ENCODE peak calls at places on chromosomes 7 and 10, in nine cellular contexts. One of them, this sample, is unnamed.

GRCh38 chr10:124477614-124478363 is 16.2 kb downstream of the LHPP start:
- DNase-seq in fibroblast of the aortic adventitia: no peak
- DNase-seq in epithelial cell of esophagus: peak
- DNase-seq in AG09309: no peak
- DNase-seq in NT2/D1: peak
- DNase-seq in fibroblast of pulmonary artery: no peak
- DNase-seq in IMR-90: no peak
- DNase-seq in cardiac muscle cell: no peak
- DNase-seq in heart left ventricle: no peak
- DNase-seq in this sample: no peak

GRCh38 chr10:680745-681144 is 8.7 kb downstream of the DIP2C start:
- DNase-seq in IMR-90: no peak
- DNase-seq in heart left ventricle: no peak
- DNase-seq in fibroblast of pulmonary artery: no peak
- DNase-seq in fibroblast of the aortic adventitia: no peak
- DNase-seq in epithelial cell of esophagus: no peak
- DNase-seq in cardiac muscle cell: no peak
- DNase-seq in NT2/D1: no peak
- DNase-seq in AG09309: no peak
- DNase-seq in this sample: no peak

GRCh38 chr7:93359520-93360198 is 127.5 kb downstream of the VPS50 start:
- DNase-seq in epithelial cell of esophagus: no peak
- DNase-seq in heart left ventricle: no peak
- DNase-seq in IMR-90: no peak
- DNase-seq in fibroblast of the aortic adventitia: no peak
- DNase-seq in AG09309: no peak
- DNase-seq in NT2/D1: no peak
- DNase-seq in cardiac muscle cell: no peak
- DNase-seq in fibroblast of pulmonary artery: no peak
- DNase-seq in this sample: no peak

GRCh38 chr7:140454657-140455015 is 24.7 kb downstream of the MKRN1 start:
- DNase-seq in AG09309: no peak
- DNase-seq in fibroblast of the aortic adventitia: no peak
- DNase-seq in epithelial cell of esophagus: no peak
- DNase-seq in NT2/D1: no peak
- DNase-seq in fibroblast of pulmonary artery: no peak
- DNase-seq in IMR-90: no peak
- DNase-seq in cardiac muscle cell: no peak
- DNase-seq in heart left ventricle: no peak
- DNase-seq in this sample: no peak

GRCh38 chr7:128450409-128450808 is 5.3 kb upstream of the HILPDA start:
- DNase-seq in cardiac muscle cell: peak
- DNase-seq in NT2/D1: no peak
- DNase-seq in fibroblast of pulmonary artery: no peak
- DNase-seq in fibroblast of the aortic adventitia: peak
- DNase-seq in heart left ventricle: no peak
- DNase-seq in epithelial cell of esophagus: no peak
- DNase-seq in IMR-90: no peak
- DNase-seq in AG09309: no peak
- DNase-seq in this sample: no peak

GRCh38 chr7:2504128-2504817 is 15.3 kb upstream of the LFNG start:
- DNase-seq in IMR-90: no peak
- DNase-seq in heart left ventricle: no peak
- DNase-seq in epithelial cell of esophagus: no peak
- DNase-seq in NT2/D1: no peak
- DNase-seq in fibroblast of the aortic adventitia: no peak
- DNase-seq in cardiac muscle cell: no peak
- DNase-seq in AG09309: no peak
- DNase-seq in fibroblast of pulmonary artery: no peak
- DNase-seq in this sample: no peak

GRCh38 chr7:34739651-34740300 is 81.8 kb downstream of the NPSR1 start:
- DNase-seq in fibroblast of the aortic adventitia: no peak
- DNase-seq in NT2/D1: no peak
- DNase-seq in IMR-90: no peak
- DNase-seq in fibroblast of pulmonary artery: no peak
- DNase-seq in cardiac muscle cell: no peak
- DNase-seq in AG09309: no peak
- DNase-seq in heart left ventricle: no peak
- DNase-seq in epithelial cell of esophagus: no peak
- DNase-seq in this sample: no peak

GRCh38 chr10:49562893-49563292 is 24.0 kb upstream of the ERCC6 start:
- DNase-seq in fibroblast of the aortic adventitia: peak
- DNase-seq in NT2/D1: no peak
- DNase-seq in fibroblast of pulmonary artery: no peak
- DNase-seq in IMR-90: peak
- DNase-seq in cardiac muscle cell: peak
- DNase-seq in AG09309: no peak
- DNase-seq in heart left ventricle: no peak
- DNase-seq in epithelial cell of esophagus: no peak
- DNase-seq in this sample: no peak

GRCh38 chr7:133695976-133696531 is 431.1 kb upstream of the LRGUK start:
- DNase-seq in fibroblast of pulmonary artery: no peak
- DNase-seq in cardiac muscle cell: no peak
- DNase-seq in AG09309: no peak
- DNase-seq in epithelial cell of esophagus: no peak
- DNase-seq in IMR-90: no peak
- DNase-seq in heart left ventricle: no peak
- DNase-seq in fibroblast of the aortic adventitia: no peak
- DNase-seq in NT2/D1: no peak
- DNase-seq in this sample: no peak

GRCh38 chr7:39589323-39590111 is 23.3 kb downstream of the YAE1 start:
- DNase-seq in AG09309: peak
- DNase-seq in heart left ventricle: peak
- DNase-seq in NT2/D1: peak
- DNase-seq in epithelial cell of esophagus: peak
- DNase-seq in IMR-90: peak
- DNase-seq in fibroblast of pulmonary artery: peak
- DNase-seq in cardiac muscle cell: peak
- DNase-seq in fibroblast of the aortic adventitia: peak
- DNase-seq in this sample: no peak

GRCh38 chr7:105648561-105649401 is 67.5 kb upstream of the EFCAB10 start:
- DNase-seq in epithelial cell of esophagus: peak
- DNase-seq in cardiac muscle cell: no peak
- DNase-seq in AG09309: no peak
- DNase-seq in IMR-90: no peak
- DNase-seq in fibroblast of the aortic adventitia: no peak
- DNase-seq in NT2/D1: no peak
- DNase-seq in fibroblast of pulmonary artery: no peak
- DNase-seq in heart left ventricle: no peak
- DNase-seq in this sample: no peak

GRCh38 chr10:114375082-114375481 is 29.2 kb downstream of the AFAP1L2 start:
- DNase-seq in fibroblast of pulmonary artery: peak
- DNase-seq in fibroblast of the aortic adventitia: no peak
- DNase-seq in epithelial cell of esophagus: peak
- DNase-seq in AG09309: no peak
- DNase-seq in heart left ventricle: no peak
- DNase-seq in IMR-90: peak
- DNase-seq in NT2/D1: no peak
- DNase-seq in cardiac muscle cell: peak
- DNase-seq in this sample: no peak

GRCh38 chr10:133442191-133442966 is 11.4 kb upstream of the SCART1 start:
- DNase-seq in fibroblast of pulmonary artery: no peak
- DNase-seq in IMR-90: no peak
- DNase-seq in epithelial cell of esophagus: no peak
- DNase-seq in NT2/D1: no peak
- DNase-seq in fibroblast of the aortic adventitia: no peak
- DNase-seq in cardiac muscle cell: no peak
- DNase-seq in AG09309: no peak
- DNase-seq in heart left ventricle: no peak
- DNase-seq in this sample: no peak

GRCh38 chr7:29315302-29316270 is 121.0 kb downstream of the CHN2 start:
- DNase-seq in IMR-90: no peak
- DNase-seq in epithelial cell of esophagus: no peak
- DNase-seq in AG09309: no peak
- DNase-seq in NT2/D1: no peak
- DNase-seq in cardiac muscle cell: no peak
- DNase-seq in heart left ventricle: no peak
- DNase-seq in fibroblast of the aortic adventitia: no peak
- DNase-seq in fibroblast of pulmonary artery: no peak
- DNase-seq in this sample: no peak

GRCh38 chr10:3106908-3107425 is 39.6 kb downstream of the PFKP start:
- DNase-seq in AG09309: peak
- DNase-seq in fibroblast of the aortic adventitia: no peak
- DNase-seq in IMR-90: no peak
- DNase-seq in heart left ventricle: peak
- DNase-seq in fibroblast of pulmonary artery: peak
- DNase-seq in cardiac muscle cell: peak
- DNase-seq in epithelial cell of esophagus: peak
- DNase-seq in NT2/D1: no peak
- DNase-seq in this sample: no peak
- H3K4me3 ChIP-seq in AG09309: no peak
- H3K4me3 ChIP-seq in fibroblast of the aortic adventitia: peak
- H3K4me3 ChIP-seq in IMR-90: no peak
- H3K4me3 ChIP-seq in heart left ventricle: no peak
- H3K4me3 ChIP-seq in fibroblast of pulmonary artery: no peak
- H3K4me3 ChIP-seq in cardiac muscle cell: no peak
- H3K4me3 ChIP-seq in epithelial cell of esophagus: no peak
- H3K4me3 ChIP-seq in NT2/D1: no peak
- H3K4me3 ChIP-seq in this sample: peak

GRCh38 chr10:22006379-22006884 is 2.9 kb upstream of the DNAJC1 start:
- DNase-seq in NT2/D1: no peak
- DNase-seq in AG09309: no peak
- DNase-seq in cardiac muscle cell: no peak
- DNase-seq in fibroblast of the aortic adventitia: no peak
- DNase-seq in IMR-90: no peak
- DNase-seq in epithelial cell of esophagus: no peak
- DNase-seq in heart left ventricle: no peak
- DNase-seq in fibroblast of pulmonary artery: no peak
- DNase-seq in this sample: no peak

GRCh38 chr10:22005763-22006162 is 2.2 kb upstream of the DNAJC1 start:
- DNase-seq in NT2/D1: no peak
- DNase-seq in heart left ventricle: no peak
- DNase-seq in cardiac muscle cell: no peak
- DNase-seq in fibroblast of pulmonary artery: no peak
- DNase-seq in IMR-90: no peak
- DNase-seq in fibroblast of the aortic adventitia: no peak
- DNase-seq in epithelial cell of esophagus: no peak
- DNase-seq in AG09309: no peak
- DNase-seq in this sample: no peak

GRCh38 chr10:22016046-22016705 is 12.6 kb upstream of the DNAJC1 start:
- DNase-seq in epithelial cell of esophagus: peak
- DNase-seq in fibroblast of pulmonary artery: no peak
- DNase-seq in fibroblast of the aortic adventitia: peak
- DNase-seq in AG09309: no peak
- DNase-seq in NT2/D1: no peak
- DNase-seq in heart left ventricle: no peak
- DNase-seq in cardiac muscle cell: peak
- DNase-seq in IMR-90: no peak
- DNase-seq in this sample: no peak

GRCh38 chr10:22010973-22011408 is 7.5 kb upstream of the DNAJC1 start:
- DNase-seq in heart left ventricle: no peak
- DNase-seq in AG09309: no peak
- DNase-seq in epithelial cell of esophagus: no peak
- DNase-seq in cardiac muscle cell: peak
- DNase-seq in fibroblast of the aortic adventitia: peak
- DNase-seq in fibroblast of pulmonary artery: peak
- DNase-seq in NT2/D1: no peak
- DNase-seq in IMR-90: peak
- DNase-seq in this sample: no peak
- H3K4me3 ChIP-seq in heart left ventricle: no peak
- H3K4me3 ChIP-seq in AG09309: no peak
- H3K4me3 ChIP-seq in epithelial cell of esophagus: no peak
- H3K4me3 ChIP-seq in cardiac muscle cell: no peak
- H3K4me3 ChIP-seq in fibroblast of the aortic adventitia: no peak
- H3K4me3 ChIP-seq in fibroblast of pulmonary artery: no peak
- H3K4me3 ChIP-seq in NT2/D1: no peak
- H3K4me3 ChIP-seq in IMR-90: no peak
- H3K4me3 ChIP-seq in this sample: no peak

DNA sequence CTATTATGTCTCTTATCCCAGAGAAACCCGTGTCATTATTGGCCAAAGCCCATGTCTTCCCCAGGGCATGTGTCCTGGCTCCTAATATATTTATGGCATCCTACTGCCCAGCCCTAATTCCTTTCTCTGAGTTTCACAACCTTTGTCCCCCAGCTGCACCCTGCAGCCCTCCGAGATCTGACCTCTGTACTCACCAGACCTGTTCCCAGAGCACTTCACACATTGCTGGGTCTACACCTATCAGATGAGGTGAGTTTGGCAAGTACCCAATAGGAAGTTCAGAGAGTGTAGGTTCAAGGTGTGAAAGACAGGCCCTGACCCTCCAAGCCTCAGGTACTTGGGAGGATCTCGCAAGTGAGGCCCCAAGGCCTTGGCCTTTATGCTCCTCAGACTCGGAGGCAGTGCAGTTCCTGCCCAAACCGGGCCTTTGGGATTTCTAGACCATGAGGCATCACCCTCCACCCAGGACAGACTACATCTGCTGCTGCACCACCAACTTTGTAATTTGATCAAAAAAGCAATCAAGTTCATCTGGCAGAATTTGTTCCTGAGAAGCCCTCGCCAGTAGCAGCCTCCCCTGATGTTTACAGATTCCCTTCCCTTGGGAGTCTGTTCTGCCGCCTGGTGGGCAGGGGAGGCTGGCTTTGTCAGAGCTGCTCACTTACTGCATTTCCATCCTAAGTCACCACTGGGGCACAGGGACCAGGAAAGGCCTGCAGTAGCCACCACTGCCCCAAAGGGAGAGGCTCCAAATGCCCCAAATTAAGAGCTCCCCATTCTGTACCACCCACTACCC is 2.2 kb downstream of the CAMK2G start:
- DNase-seq in IMR-90: peak
- DNase-seq in heart left ventricle: no peak
- DNase-seq in AG09309: no peak
- DNase-seq in fibroblast of the aortic adventitia: no peak
- DNase-seq in epithelial cell of esophagus: peak
- DNase-seq in fibroblast of pulmonary artery: no peak
- DNase-seq in cardiac muscle cell: no peak
- DNase-seq in NT2/D1: no peak
- DNase-seq in this sample: no peak
- H3K4me3 ChIP-seq in IMR-90: no peak
- H3K4me3 ChIP-seq in heart left ventricle: no peak
- H3K4me3 ChIP-seq in AG09309: peak
- H3K4me3 ChIP-seq in fibroblast of the aortic adventitia: no peak
- H3K4me3 ChIP-seq in epithelial cell of esophagus: no peak
- H3K4me3 ChIP-seq in fibroblast of pulmonary artery: no peak
- H3K4me3 ChIP-seq in cardiac muscle cell: no peak
- H3K4me3 ChIP-seq in NT2/D1: no peak
- H3K4me3 ChIP-seq in this sample: peak

DNA sequence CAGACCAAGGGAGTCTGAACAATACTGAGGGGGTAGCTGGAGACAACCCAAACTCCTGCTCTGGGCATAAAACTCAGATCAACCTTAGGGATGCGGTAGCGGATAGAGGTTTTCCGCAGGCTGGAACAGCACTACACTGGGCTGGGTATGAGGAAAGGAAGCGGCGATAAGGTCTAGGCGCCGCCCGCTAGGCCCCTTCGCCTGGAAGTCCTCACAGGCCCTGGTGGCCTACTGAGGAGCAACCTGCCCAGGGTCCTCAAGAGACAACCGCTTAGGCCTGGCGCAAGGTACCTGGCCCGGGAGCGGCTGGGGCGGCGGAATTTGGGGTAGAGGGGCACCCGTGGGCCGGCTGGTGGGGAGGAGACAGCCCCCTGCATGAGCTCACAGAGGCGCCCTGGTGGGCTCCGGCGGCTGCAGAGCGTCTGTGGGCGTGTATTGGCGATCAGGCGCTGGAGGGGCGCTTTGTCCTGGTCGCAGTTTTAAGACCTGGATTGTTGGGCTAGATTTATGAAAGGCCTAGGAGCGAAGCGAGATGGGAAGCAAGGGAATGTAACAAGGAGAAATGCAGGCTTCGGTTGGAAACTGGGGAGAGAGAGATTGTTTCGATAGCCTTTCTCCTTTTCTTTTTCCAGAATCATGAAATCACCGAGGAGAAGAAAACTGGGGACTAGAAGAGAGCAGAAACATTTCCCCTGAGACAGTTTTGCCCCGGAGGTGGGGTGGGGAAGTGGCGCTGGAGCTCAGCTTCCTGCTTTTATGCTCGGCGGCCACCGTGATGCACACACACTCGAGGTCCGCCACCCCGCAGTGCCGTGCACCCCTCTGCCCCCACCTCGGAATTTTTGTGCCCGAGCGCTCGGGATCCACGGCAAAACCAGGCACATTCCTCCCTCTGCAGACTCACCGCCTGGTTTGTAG is 2.4 kb upstream of the NKX2-3 start:
- DNase-seq in AG09309: no peak
- DNase-seq in epithelial cell of esophagus: no peak
- DNase-seq in NT2/D1: no peak
- DNase-seq in fibroblast of pulmonary artery: no peak
- DNase-seq in heart left ventricle: no peak
- DNase-seq in IMR-90: no peak
- DNase-seq in cardiac muscle cell: no peak
- DNase-seq in fibroblast of the aortic adventitia: no peak
- DNase-seq in this sample: no peak
- H3K4me3 ChIP-seq in AG09309: no peak
- H3K4me3 ChIP-seq in epithelial cell of esophagus: no peak
- H3K4me3 ChIP-seq in NT2/D1: peak
- H3K4me3 ChIP-seq in fibroblast of pulmonary artery: no peak
- H3K4me3 ChIP-seq in heart left ventricle: no peak
- H3K4me3 ChIP-seq in IMR-90: no peak
- H3K4me3 ChIP-seq in cardiac muscle cell: peak
- H3K4me3 ChIP-seq in fibroblast of the aortic adventitia: no peak
- H3K4me3 ChIP-seq in this sample: no peak